ENCODE peak calls at places on chromosomes 2 and 18, in nine cellular contexts. W is tibial artery, M is kidney, X is retinal pigment epithelial cell, A is amniotic stem cell, L is WTC11, Q is lung, P is D341Med, B is chondrocyte. V is an unnamed sample.

GRCh38 chr18:8413189-8413588 is 196.0 kb upstream of the RAB12 start:
- DNase-seq in B (no peak), P (no peak), M (no peak), A (no peak), Q (no peak), X (no peak), L (no peak), W (no peak), V (no peak)

GRCh38 chr2:59888015-59888414 is 665.4 kb downstream of the BCL11A start:
- DNase-seq in B (no peak), A (no peak), Q (no peak), L (peak), X (no peak), P (no peak), M (no peak), W (no peak), V (peak)

GRCh38 chr18:47844828-47845227 is 85.6 kb downstream of the SMAD2 start:
- DNase-seq in A (no peak), Q (no peak), L (no peak), M (no peak), P (no peak), X (no peak), B (no peak), W (no peak), V (no peak)

GRCh38 chr18:78246588-78246987 is 733.0 kb upstream of the SALL3 start:
- DNase-seq in X (no peak), L (no peak), Q (no peak), P (no peak), M (no peak), B (no peak), W (no peak), A (no peak), V (no peak)

GRCh38 chr2:43134571-43134889 is 91.9 kb downstream of the ZFP36L2 start:
- DNase-seq in X (no peak), L (no peak), Q (no peak), M (peak), W (no peak), A (no peak), B (no peak), P (no peak), V (no peak)

GRCh38 chr18:10724666-10725065 is 198.8 kb downstream of the NAPG start:
- DNase-seq in A (no peak), L (no peak), Q (no peak), M (no peak), B (no peak), P (no peak), X (no peak), W (no peak), V (no peak)

GRCh38 chr2:27966466-27966865 is 75.9 kb downstream of the BABAM2 start:
- DNase-seq in X (no peak), L (no peak), Q (no peak), M (no peak), B (no peak), P (no peak), A (no peak), W (no peak), V (no peak)

GRCh38 chr2:170530284-170530745 is 184.8 kb upstream of the SP5 start:
- DNase-seq in A (no peak), Q (peak), L (peak), B (no peak), P (peak), M (peak), W (peak), X (no peak), V (no peak)

GRCh38 chr2:20188851-20189250 is 36.1 kb downstream of the SDC1 start:
- DNase-seq in Q (no peak), A (no peak), P (no peak), L (peak), B (no peak), M (no peak), X (no peak), W (no peak), V (no peak)

GRCh38 chr18:58567453-58568196 is 61.3 kb downstream of the ALPK2 start:
- DNase-seq in Q (no peak), B (no peak), A (peak), P (no peak), X (peak), W (no peak), L (no peak), M (no peak), V (no peak)

GRCh38 chr2:75003276-75003675 is 44.8 kb downstream of the POLE4 start:
- DNase-seq in B (no peak), L (no peak), X (no peak), Q (no peak), P (no peak), A (no peak), W (no peak), M (no peak), V (no peak)

GRCh38 chr2:187475499-187476248 is 27.6 kb upstream of the CALCRL start:
- DNase-seq in A (no peak), X (no peak), Q (no peak), B (no peak), W (no peak), P (no peak), M (no peak), L (no peak), V (peak)

GRCh38 chr2:73827018-73827417 is 1.7 kb upstream of the STAMBP start:
- DNase-seq in M (no peak), B (no peak), Q (no peak), P (no peak), A (no peak), W (no peak), L (no peak), X (no peak), V (peak)

GRCh38 chr18:34809697-34810096 is 99.6 kb downstream of the DTNA start:
- DNase-seq in W (peak), Q (peak), P (peak), B (no peak), M (no peak), X (no peak), L (peak), A (no peak), V (no peak)

GRCh38 chr18:49565656-49566055 is 3.8 kb downstream of the LIPG start:
- DNase-seq in Q (peak), L (no peak), M (no peak), B (no peak), A (no peak), W (no peak), X (peak), P (no peak), V (no peak)

GRCh38 chr2:234275515-234275914 is 221.4 kb downstream of the ARL4C start:
- DNase-seq in P (no peak), M (no peak), W (no peak), A (no peak), X (no peak), B (no peak), Q (no peak), L (no peak), V (no peak)

GRCh38 chr2:214310319-214310718 is 100.5 kb upstream of the VWC2L start:
- DNase-seq in W (no peak), L (no peak), Q (no peak), P (peak), M (no peak), B (no peak), X (no peak), A (no peak), V (no peak)

GRCh38 chr18:5057348-5058012 is 139.6 kb downstream of the AKAIN1 start:
- DNase-seq in A (no peak), M (no peak), L (peak), X (no peak), W (peak), B (no peak), P (peak), Q (peak), V (no peak)

GRCh38 chr2:235773188-235773928 is 279.5 kb downstream of the AGAP1 start:
- DNase-seq in Q (no peak), P (no peak), W (no peak), B (no peak), M (no peak), A (no peak), X (no peak), L (no peak), V (no peak)

GRCh38 chr18:35264409-35264808 is 23.6 kb downstream of the ZNF397 start:
- DNase-seq in W (no peak), A (no peak), L (no peak), Q (no peak), P (no peak), B (no peak), M (no peak), X (no peak), V (no peak)

GRCh38 chr2:131022731-131023130 is 70.5 kb downstream of the FAM168B start:
- DNase-seq in A (no peak), W (no peak), P (no peak), Q (no peak), M (no peak), X (peak), B (no peak), L (no peak), V (no peak)

GRCh38 chr2:47494267-47495130 is 91.5 kb downstream of the MSH2 start:
- DNase-seq in A (no peak), L (no peak), W (no peak), B (no peak), Q (peak), P (no peak), X (no peak), M (no peak), V (no peak)

GRCh38 chr2:98432145-98432544 is 12.5 kb upstream of the INPP4A start:
- DNase-seq in B (no peak), Q (no peak), P (no peak), A (no peak), M (no peak), W (no peak), L (no peak), X (no peak), V (no peak)

GRCh38 chr2:117771969-117772630 is 42.4 kb upstream of the DDX18 start:
- DNase-seq in A (no peak), Q (no peak), M (no peak), X (peak), L (no peak), B (no peak), P (no peak), W (no peak), V (no peak)

GRCh38 chr2:234974501-234975385 is 22.9 kb downstream of the SH3BP4 start:
- DNase-seq in B (no peak), M (no peak), W (no peak), P (peak), L (no peak), A (no peak), Q (no peak), X (peak), V (no peak)

GRCh38 chr2:236711440-236711839 is 141.8 kb downstream of the ACKR3 start:
- DNase-seq in X (no peak), Q (no peak), L (no peak), W (peak), M (no peak), A (no peak), P (no peak), B (no peak), V (no peak)

GRCh38 chr2:98778741-98779483 is 48.0 kb upstream of the MGAT4A start:
- DNase-seq in B (no peak), X (no peak), M (no peak), P (no peak), A (no peak), Q (no peak), W (no peak), L (no peak), V (no peak)

GRCh38 chr2:24009680-24010476 is at the start of gene MFSD2B:
- DNase-seq in X (no peak), W (no peak), M (no peak), B (no peak), Q (no peak), L (peak), P (peak), A (no peak), V (no peak)

GRCh38 chr18:67938691-67939090 is 422.2 kb upstream of the DSEL start:
- DNase-seq in L (no peak), B (no peak), A (no peak), M (no peak), X (no peak), W (no peak), Q (no peak), P (no peak), V (no peak)

GRCh38 chr2:31000970-31001369 is 137.3 kb downstream of the GALNT14 start:
- DNase-seq in B (no peak), P (no peak), M (no peak), A (no peak), Q (no peak), L (no peak), W (no peak), X (no peak), V (no peak)

GRCh38 chr2:146451972-146452371 is 1392.9 kb upstream of the ACVR2A start:
- DNase-seq in P (no peak), A (no peak), L (no peak), M (no peak), W (no peak), X (no peak), B (no peak), Q (no peak), V (no peak)

GRCh38 chr2:64989982-64990614 is 899 bp downstream of the SLC1A4 start:
- DNase-seq in A (no peak), Q (no peak), P (no peak), M (peak), L (peak), X (no peak), W (peak), B (peak), V (no peak)

GRCh38 chr18:31610841-31611240 is 19.2 kb downstream of the TTR start:
- DNase-seq in W (no peak), L (peak), A (no peak), M (no peak), X (no peak), P (peak), Q (no peak), B (no peak), V (no peak)

GRCh38 chr18:21826196-21826595 is 85.6 kb downstream of the MIB1 start:
- DNase-seq in M (no peak), X (peak), L (no peak), P (no peak), W (no peak), Q (no peak), A (no peak), B (no peak), V (no peak)